ENCODE peak calls at places on chromosomes 4 and X, in seven cellular contexts. Q is stimulated activated CD4-positive, alpha-beta T cell treated with anti-CD3 and anti-CD28 coated beads, Interleukin-2, amount 100 ng/mL, for 4 hours; L is astrocyte; N is suprapubic skin; O is right atrium auricular region; M is frontal cortex; G is MCF 10A. F is an unnamed sample.

GRCh38 chr4:1354136-1354982 is 7.4 kb downstream of the UVSSA start:
- DNase-seq in Q (no peak), L (no peak), N (no peak), O (no peak), M (no peak), G (no peak), F (no peak)

GRCh38 chrX:109857898-109858297 is 124.8 kb upstream of the ACSL4 start:
- DNase-seq in Q (no peak), L (peak; percentile 76), N (no peak), O (no peak), M (no peak), G (peak; percentile 75), F (no peak)

GRCh38 chrX:49876750-49877149 is 2.5 kb upstream of the USP27X start:
- DNase-seq in Q (peak; percentile 9), L (no peak), N (no peak), O (no peak), M (no peak), G (peak; percentile 54), F (peak; percentile 33)

GRCh38 chrX:153722704-153723350 is 1.4 kb downstream of the BCAP31 start:
- DNase-seq in Q (no peak), L (no peak), N (no peak), O (no peak), M (no peak), G (peak; percentile 35), F (no peak)

GRCh38 chrX:18010251-18010650 is 149.2 kb upstream of the RAI2 start:
- DNase-seq in Q (no peak), L (no peak), N (no peak), O (no peak), M (no peak), G (no peak), F (peak; percentile 11)

GRCh38 chr4:61468091-61468720 is 268.1 kb downstream of the ADGRL3 start:
- DNase-seq in Q (no peak), L (peak; percentile 90), N (no peak), O (no peak), M (no peak), G (peak; percentile 93), F (no peak)

GRCh38 chr4:15649914-15650545 is 5.1 kb downstream of the FBXL5 start:
- DNase-seq in Q (peak; percentile 46), L (peak; percentile 30), N (no peak), O (no peak), M (no peak), G (peak; percentile 71), F (no peak)

GRCh38 chr4:40916880-40917279 is 167.1 kb downstream of the NSUN7 start:
- DNase-seq in Q (peak; percentile 9), L (no peak), N (no peak), O (no peak), M (no peak), G (peak; percentile 63), F (no peak)